ENCODE peak calls at places on chromosomes 7 and 10, in eight cellular contexts. I is ovary, S is endothelial cell of umbilical vein, R is body of pancreas, A is NB4, U is esophagus squamous epithelium, N is heart left ventricle, Y is transverse colon. V is an unnamed sample.

GRCh38 chr10:94735197-94735596 is 27.3 kb upstream of the CYP2C19 start:
- DNase-seq in U (no peak), R (no peak), Y (no peak), N (no peak), I (no peak), S (no peak), A (no peak), V (no peak)

GRCh38 chr7:41268874-41269273 is 434.0 kb downstream of the INHBA start:
- DNase-seq in I (no peak), R (no peak), S (no peak), N (no peak), Y (no peak), A (no peak), U (no peak), V (no peak)

GRCh38 chr10:100347568-100348195 is 649 bp downstream of the SCD start:
- DNase-seq in N (no peak), U (no peak), I (no peak), R (no peak), A (peak), S (no peak), Y (no peak), V (no peak)

GRCh38 chr7:128020161-128020560 is 11.1 kb downstream of the LRRC4 start:
- DNase-seq in R (no peak), Y (no peak), S (no peak), N (no peak), I (no peak), U (no peak), A (peak), V (no peak)

GRCh38 chr7:131899271-131900030 is 343.0 kb upstream of the PODXL start:
- DNase-seq in S (no peak), N (no peak), R (no peak), A (no peak), I (no peak), U (no peak), Y (no peak), V (no peak)

GRCh38 chr10:109894516-109894915 is 28.8 kb downstream of the XPNPEP1 start:
- DNase-seq in U (no peak), Y (peak), I (peak), N (peak), R (peak), A (peak), S (peak), V (peak)

GRCh38 chr7:37480642-37481041 is 32.0 kb upstream of the ELMO1 start:
- DNase-seq in A (no peak), I (no peak), Y (no peak), N (no peak), R (no peak), U (no peak), S (peak), V (no peak)

GRCh38 chr7:4797858-4798705 is 22.7 kb downstream of the AP5Z1 start:
- DNase-seq in U (no peak), Y (peak), I (peak), S (peak), N (peak), R (peak), A (peak), V (no peak)

GRCh38 chr10:4526426-4526825 is 299.6 kb upstream of the AKR1E2 start:
- DNase-seq in A (no peak), R (no peak), I (no peak), Y (no peak), N (no peak), S (no peak), U (no peak), V (no peak)

GRCh38 chr10:15478429-15478828 is 107.3 kb upstream of the FAM171A1 start:
- DNase-seq in N (no peak), I (no peak), R (no peak), U (no peak), S (no peak), Y (no peak), A (no peak), V (no peak)

GRCh38 chr10:129532838-129533237 is 65.8 kb downstream of the MGMT start:
- DNase-seq in N (peak), R (no peak), I (no peak), S (peak), Y (no peak), A (no peak), U (no peak), V (no peak)

GRCh38 chr7:11935905-11936304 is 103.9 kb upstream of the THSD7A start:
- DNase-seq in U (no peak), I (no peak), A (no peak), R (no peak), Y (no peak), N (no peak), S (peak), V (no peak)

GRCh38 chr10:103396067-103396788 is at the start of the genes ATP5MK and PDCD11:
- DNase-seq in N (peak), I (peak), U (peak), Y (peak), R (peak), A (peak), S (peak), V (peak)
- TF ChIP-seq POLR2A in N (peak), I (peak), U (peak), Y (peak), R (peak), A (peak), S (peak), V (peak)

GRCh38 chr7:118214051-118214832 is 10.3 kb upstream of the ANKRD7 start:
- DNase-seq in N (peak), S (peak), I (peak), Y (peak), R (peak), U (peak), A (no peak), V (peak)

GRCh38 chr7:118218413-118219156 is 5.9 kb upstream of the ANKRD7 start:
- DNase-seq in S (no peak), Y (no peak), R (no peak), I (no peak), A (no peak), U (no peak), N (no peak), V (no peak)

GRCh38 chr7:118217068-118217715 is 7.3 kb upstream of the ANKRD7 start:
- DNase-seq in A (no peak), U (no peak), Y (no peak), N (no peak), S (no peak), R (no peak), I (no peak), V (no peak)

GRCh38 chr7:118219157-118219512 is 5.4 kb upstream of the ANKRD7 start:
- DNase-seq in N (no peak), A (no peak), R (no peak), I (no peak), Y (no peak), S (no peak), U (no peak), V (no peak)

DNA sequence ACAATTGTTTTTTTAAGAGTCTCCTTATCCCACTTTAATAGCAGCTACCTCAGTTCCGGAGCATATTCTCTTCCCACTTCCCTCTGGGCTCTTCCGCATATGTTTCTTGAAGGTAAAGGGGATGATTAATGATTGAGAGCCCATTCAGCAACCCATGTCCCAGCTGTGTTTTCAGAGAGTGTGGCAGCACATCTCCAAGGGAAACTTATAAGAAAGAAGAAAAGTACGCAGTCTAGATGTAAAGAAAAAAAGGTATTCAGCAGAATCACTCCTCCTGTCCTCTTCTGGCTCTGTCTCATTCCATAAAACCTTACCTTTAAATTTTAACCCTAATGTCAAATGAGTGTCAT is 9.7 kb upstream of the ANKRD7 start:
- DNase-seq in Y (no peak), I (no peak), N (no peak), S (no peak), R (no peak), U (no peak), A (no peak), V (no peak)
- H3K4me3 ChIP-seq in Y (peak), I (peak), N (peak), S (peak), R (peak), U (peak), A (no peak), V (no peak)

GRCh38 chr10:62081322-62081945 is 179.9 kb downstream of the ARID5B start:
- DNase-seq in Y (no peak), A (no peak), R (no peak), N (no peak), S (peak), U (no peak), I (no peak), V (no peak)

GRCh38 chr10:62082270-62082669 is 180.8 kb downstream of the ARID5B start:
- DNase-seq in S (no peak), N (no peak), U (no peak), A (no peak), Y (no peak), R (no peak), I (no peak), V (no peak)

GRCh38 chr10:62080905-62081304 is 179.4 kb downstream of the ARID5B start:
- DNase-seq in R (no peak), I (no peak), A (no peak), N (no peak), U (no peak), Y (no peak), S (no peak), V (no peak)

GRCh38 chr10:62077330-62078015 is 176.0 kb downstream of the ARID5B start:
- DNase-seq in Y (no peak), U (no peak), A (no peak), S (no peak), N (no peak), I (no peak), R (no peak), V (no peak)

DNA sequence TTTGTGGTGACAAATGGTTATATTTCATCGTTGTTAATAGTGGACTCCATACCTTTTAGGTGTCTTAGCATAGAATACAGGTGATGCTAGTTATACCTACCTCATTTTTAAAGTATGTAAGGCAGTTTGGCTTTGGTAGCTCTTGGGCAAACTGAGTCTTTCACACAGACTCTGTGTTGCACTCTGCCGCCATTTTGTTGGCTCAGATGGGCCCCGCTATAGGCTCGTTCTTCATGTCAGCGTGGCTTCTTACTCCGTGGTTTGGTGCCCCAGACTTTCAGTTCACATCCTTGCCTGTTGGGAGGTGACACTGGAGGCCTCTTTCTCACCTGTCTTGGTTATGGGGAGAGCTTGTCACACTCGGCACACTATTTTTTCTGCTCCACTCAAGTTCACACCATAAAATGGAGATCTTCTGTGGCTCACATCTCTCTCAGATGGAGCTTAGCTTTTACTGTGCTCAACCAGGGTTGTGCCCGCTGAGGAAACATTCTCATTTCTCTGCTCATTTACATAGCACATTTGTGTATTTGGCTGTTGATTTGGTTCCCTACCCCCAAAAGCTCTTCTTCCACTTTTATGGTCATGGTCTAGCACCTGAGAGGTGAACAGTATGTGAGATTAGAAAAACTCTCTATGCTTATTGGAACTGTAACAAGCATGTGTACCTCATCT is 178.5 kb downstream of the ARID5B start:
- DNase-seq in Y (no peak), R (no peak), U (no peak), N (no peak), A (no peak), I (no peak), S (no peak), V (no peak)
- TF ChIP-seq POLR2A in Y (no peak), R (no peak), U (no peak), N (no peak), A (no peak), I (no peak), S (no peak), V (no peak)

DNA sequence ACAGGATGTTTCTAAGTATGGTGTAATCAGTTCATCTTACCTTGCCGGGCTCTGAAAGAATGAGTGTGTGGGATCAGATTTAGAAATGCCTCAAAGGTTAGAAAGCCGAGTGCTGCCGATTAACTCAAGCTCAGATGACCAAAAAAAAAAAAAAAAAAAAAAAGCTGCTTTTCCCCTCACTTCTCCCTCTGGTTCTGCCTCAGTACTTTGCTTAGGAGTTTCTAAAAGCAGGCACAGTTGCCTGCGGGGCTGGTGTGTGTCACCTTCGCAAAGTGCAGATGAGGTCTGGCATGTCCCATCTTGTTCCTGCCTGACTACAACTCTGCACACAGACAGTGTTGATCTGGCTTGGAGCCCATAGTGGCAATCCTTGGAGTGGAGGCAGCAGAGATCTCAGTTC is 47.0 kb downstream of the KIAA1217 start:
- DNase-seq in N (no peak), R (peak), I (peak), A (no peak), U (no peak), Y (no peak), S (no peak), V (peak)
- H3K4me3 ChIP-seq in N (no peak), R (no peak), I (no peak), A (no peak), U (peak), Y (no peak), S (no peak), V (no peak)

GRCh38 chr7:73705551-73705920 is 13.9 kb downstream of the STX1A start:
- DNase-seq in Y (no peak), R (no peak), U (no peak), S (no peak), I (no peak), A (no peak), N (peak), V (no peak)
- TF ChIP-seq POLR2A in Y (no peak), R (no peak), U (no peak), S (no peak), I (no peak), A (no peak), N (no peak), V (no peak)

GRCh38 chr7:136294977-136295376 is 317.8 kb upstream of the MTPN start:
- DNase-seq in S (no peak), I (no peak), R (no peak), Y (no peak), A (no peak), N (no peak), U (no peak), V (no peak)
- H3K4me3 ChIP-seq in S (no peak), I (no peak), R (no peak), Y (no peak), A (no peak), N (no peak), U (no peak), V (no peak)

GRCh38 chr7:25864943-25865633 is 286.9 kb upstream of the NFE2L3 start:
- DNase-seq in Y (no peak), A (no peak), N (no peak), I (no peak), U (no peak), S (peak), R (no peak), V (no peak)

GRCh38 chr7:25863727-25864116 is 288.3 kb upstream of the NFE2L3 start:
- DNase-seq in I (no peak), S (peak), U (no peak), R (no peak), Y (no peak), A (no peak), N (no peak), V (no peak)

GRCh38 chr7:25862254-25862992 is 289.6 kb upstream of the NFE2L3 start:
- DNase-seq in I (peak), U (peak), R (peak), Y (peak), S (peak), A (peak), N (peak), V (peak)

GRCh38 chr7:25862993-25863726 is 288.8 kb upstream of the NFE2L3 start:
- DNase-seq in N (no peak), R (no peak), U (no peak), S (no peak), A (peak), I (no peak), Y (no peak), V (no peak)

DNA sequence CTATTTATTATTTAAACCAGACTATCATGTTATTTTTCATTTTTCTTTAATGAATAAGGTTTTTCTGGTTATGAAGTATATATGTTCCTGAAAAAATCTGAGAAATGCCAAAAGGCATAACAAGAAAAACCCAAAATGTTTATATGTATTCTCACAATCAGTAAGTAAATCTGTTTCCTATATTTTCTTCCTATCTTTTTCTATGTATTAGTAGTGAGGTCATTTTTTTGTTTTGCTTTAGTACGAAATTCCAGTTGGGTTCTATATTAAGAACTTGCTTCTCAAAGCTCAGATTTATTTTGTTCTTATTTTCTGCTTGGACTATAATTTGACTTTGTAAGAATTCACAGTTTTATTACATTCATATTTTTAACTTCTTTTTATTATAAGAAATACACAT is 287.5 kb upstream of the NFE2L3 start:
- DNase-seq in Y (no peak), R (no peak), N (no peak), A (no peak), S (peak), I (no peak), U (no peak), V (no peak)
- TF ChIP-seq POLR2A in Y (no peak), R (no peak), N (no peak), A (no peak), S (no peak), I (no peak), U (no peak), V (no peak)

DNA sequence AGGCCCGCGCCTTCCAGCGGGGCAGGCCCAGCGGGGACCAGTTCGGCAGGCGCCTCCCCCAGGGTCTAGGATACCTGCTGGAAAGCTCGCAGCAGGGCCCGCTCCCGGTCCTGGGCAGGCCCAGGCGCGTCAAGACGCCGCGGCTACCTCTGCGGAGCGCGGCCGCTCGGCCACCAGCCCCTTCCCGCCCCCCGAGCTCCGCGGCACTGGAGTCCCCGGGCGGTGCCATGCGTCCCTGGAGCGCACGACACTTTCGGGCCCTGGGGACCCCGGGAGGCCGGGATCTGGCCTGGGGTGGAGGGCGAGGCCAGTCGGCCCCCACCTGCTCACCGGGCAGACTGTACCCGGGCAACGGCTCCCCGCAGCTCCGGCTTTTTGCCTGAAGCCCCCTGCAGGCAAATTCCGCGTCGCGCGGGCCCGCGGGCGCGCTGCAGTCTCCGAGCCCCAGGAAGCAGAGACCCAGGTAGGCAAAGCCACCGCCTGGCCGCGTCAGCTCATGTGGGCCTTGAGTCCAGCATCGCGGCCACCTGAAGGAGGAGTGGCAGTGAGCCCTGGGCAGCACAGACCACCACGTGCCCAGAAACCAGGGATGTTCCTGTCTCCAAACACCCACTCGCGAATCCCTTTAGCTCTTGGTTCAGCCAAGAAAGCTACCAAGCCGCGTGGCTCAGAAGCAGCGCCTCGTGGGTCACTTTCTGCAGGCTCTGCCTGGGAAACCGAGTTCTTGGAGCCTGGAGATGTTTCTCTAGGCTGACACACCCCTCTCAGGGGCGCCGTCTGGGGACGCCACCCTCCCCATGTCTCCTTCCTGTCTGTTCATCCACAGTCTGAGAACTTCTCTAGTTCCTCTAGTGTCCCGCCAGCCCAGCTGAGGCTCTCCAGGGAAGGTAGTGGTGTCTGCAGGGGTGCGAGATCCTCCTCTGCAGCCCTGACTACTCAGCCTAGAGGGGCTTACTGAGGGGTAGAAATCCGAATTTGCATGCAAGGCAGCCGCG is 46.1 kb upstream of the APBB1IP start:
- DNase-seq in S (no peak), A (no peak), Y (no peak), I (no peak), U (no peak), N (peak), R (no peak), V (no peak)
- H3K4me3 ChIP-seq in S (no peak), A (no peak), Y (no peak), I (no peak), U (no peak), N (no peak), R (no peak), V (no peak)

DNA sequence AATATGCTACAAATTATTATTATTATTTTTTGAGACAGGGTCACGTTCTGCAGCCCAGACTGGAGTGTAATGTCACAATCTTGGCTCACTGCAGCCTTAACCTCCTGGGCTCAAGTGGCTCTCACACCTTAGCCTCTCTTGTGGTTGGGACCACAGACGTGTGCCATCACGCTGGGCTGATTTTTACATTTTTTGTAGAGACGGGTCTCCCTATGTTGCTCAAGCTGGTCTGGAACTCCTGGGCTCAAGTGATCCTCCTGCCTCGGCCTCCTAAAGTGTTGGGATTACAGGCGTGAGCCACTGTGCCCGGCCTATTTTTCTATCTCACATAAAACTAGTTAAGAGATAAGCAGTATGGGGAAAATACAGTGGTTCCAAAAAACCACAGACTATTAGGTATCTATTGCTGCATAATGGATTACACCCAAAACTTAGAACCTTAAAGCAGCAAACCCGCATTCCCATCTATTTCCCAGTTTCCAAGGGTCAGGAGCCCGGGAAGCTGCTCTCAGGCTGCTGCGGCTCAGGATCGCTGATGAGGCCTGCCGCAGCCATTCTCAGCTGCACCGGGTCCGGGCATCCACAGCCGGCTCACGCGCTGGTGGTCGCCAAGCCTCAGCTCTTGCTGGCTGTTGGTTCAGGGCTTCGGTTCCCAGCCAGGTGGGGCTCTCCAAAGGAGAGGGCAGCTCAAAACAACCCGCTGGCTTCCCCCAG is 128.3 kb downstream of the UBE2H start:
- DNase-seq in I (no peak), S (no peak), U (no peak), R (no peak), N (no peak), A (no peak), Y (no peak), V (no peak)
- TF ChIP-seq POLR2A in I (no peak), S (no peak), U (no peak), R (no peak), N (no peak), A (no peak), Y (no peak), V (no peak)